ENCODE peak calls at places on chromosomes 1 and 21, in eight cellular contexts. W is Peyer's patch, R is IMR-90, A is gastrocnemius medialis, E is body of pancreas, D is endothelial cell of umbilical vein, O is heart left ventricle, B is adrenal gland. F is an unnamed sample.
A peak's percentile ranks its signal among the peaks of the same experiment; 100 is the strongest.

GRCh38 chr1:50774759-50775351 is 185.2 kb downstream of the FAF1 start:
- DNase-seq in A (no peak), D (peak; percentile 67), E (peak; percentile 27), R (peak; percentile 74), B (peak; percentile 12), O (no peak), W (no peak), F (no peak)

GRCh38 chr1:231677442-231677841 is 50.9 kb downstream of the DISC1 start:
- DNase-seq in A (no peak), D (no peak), W (no peak), E (no peak), O (no peak), R (no peak), B (no peak), F (no peak)

GRCh38 chr1:211910917-211911485 is 80.4 kb upstream of the LPGAT1 start:
- DNase-seq in W (peak; percentile 70), O (no peak), E (no peak), R (peak; percentile 15), D (no peak), B (peak; percentile 21), A (no peak), F (no peak)

GRCh38 chr21:16533692-16534407 is 804.1 kb downstream of the USP25 start:
- DNase-seq in B (no peak), E (no peak), A (peak; percentile 20), W (no peak), O (no peak), D (no peak), R (no peak), F (no peak)

GRCh38 chr21:36589352-36589971 is 109.5 kb upstream of the SIM2 start:
- DNase-seq in E (peak; percentile 68), B (peak; percentile 68), A (peak; percentile 41), R (peak; percentile 27), D (peak; percentile 36), W (no peak), O (no peak), F (no peak)

GRCh38 chr1:229130028-229130668 is 140.8 kb upstream of the RAB4A start:
- DNase-seq in A (peak; percentile 36), R (no peak), O (peak; percentile 56), D (no peak), E (peak; percentile 79), B (no peak), W (peak; percentile 88), F (no peak)

GRCh38 chr1:24963099-24963872 is 33.2 kb upstream of the RUNX3 start:
- DNase-seq in D (no peak), W (peak; percentile 85), A (no peak), E (no peak), O (no peak), B (no peak), R (no peak), F (no peak)

GRCh38 chr21:42239973-42240372 is 21.0 kb downstream of the ABCG1 start:
- DNase-seq in E (no peak), A (no peak), O (no peak), D (no peak), B (no peak), W (no peak), R (no peak), F (no peak)

GRCh38 chr1:19478241-19478780 is 7.0 kb downstream of the CAPZB start:
- DNase-seq in E (no peak), W (no peak), B (no peak), A (no peak), O (no peak), D (no peak), R (no peak), F (no peak)

GRCh38 chr1:2159124-2159523 is 35.4 kb downstream of the FAAP20 start:
- DNase-seq in A (no peak), D (no peak), E (no peak), B (no peak), R (no peak), W (no peak), O (no peak), F (no peak)

GRCh38 chr21:33096426-33096825 is 26.5 kb downstream of the OLIG1 start:
- DNase-seq in W (no peak), O (no peak), A (no peak), D (no peak), R (no peak), B (no peak), E (no peak), F (no peak)

GRCh38 chr21:24045775-24046215 is 1561.5 kb downstream of the MRPL39 start:
- DNase-seq in B (peak; percentile 94), A (peak; percentile 39), D (peak; percentile 98), E (peak; percentile 73), R (peak; percentile 99), O (peak; percentile 55), W (peak; percentile 70), F (peak; percentile 49)

GRCh38 chr1:230328342-230329015 is 97.7 kb downstream of the PGBD5 start:
- DNase-seq in E (no peak), B (no peak), A (no peak), O (no peak), D (no peak), W (no peak), R (no peak), F (no peak)

GRCh38 chr1:232038704-232039103 is 412.1 kb downstream of the DISC1 start:
- DNase-seq in W (no peak), O (peak; percentile 58), R (no peak), B (peak; percentile 11), E (no peak), D (peak; percentile 66), A (no peak), F (no peak)

GRCh38 chr1:235919127-235919796 is 52.6 kb upstream of the LYST start:
- DNase-seq in O (no peak), A (no peak), D (no peak), E (peak; percentile 15), R (no peak), W (no peak), B (no peak), F (no peak)

GRCh38 chr1:225819346-225820192 is 9.6 kb downstream of the EPHX1 start:
- DNase-seq in W (no peak), O (no peak), D (no peak), B (peak; percentile 72), E (no peak), A (no peak), R (no peak), F (peak; percentile 50)

GRCh38 chr1:233479026-233479890 is 134.6 kb upstream of the KCNK1 start:
- DNase-seq in E (no peak), O (no peak), A (no peak), D (no peak), B (no peak), R (no peak), W (no peak), F (no peak)

GRCh38 chr21:38474796-38475195 is 23.5 kb downstream of the ERG start:
- DNase-seq in W (no peak), A (no peak), E (no peak), D (no peak), B (no peak), R (no peak), O (no peak), F (no peak)

GRCh38 chr1:209231476-209232156 is 351.9 kb upstream of the CAMK1G start:
- DNase-seq in A (no peak), O (no peak), E (no peak), B (no peak), D (no peak), R (no peak), W (no peak), F (no peak)

GRCh38 chr1:26169669-26170471 is at the start of gene ZNF593:
- DNase-seq in W (peak; percentile 96), O (peak; percentile 94), E (peak; percentile 94), D (peak; percentile 88), B (peak; percentile 94), A (peak; percentile 91), R (peak; percentile 90), F (peak; percentile 91)
- TF ChIP-seq POLR2A in W (peak; percentile 62), O (peak; percentile 59), E (peak; percentile 85), D (peak; percentile 88), B (peak; percentile 25), A (peak; percentile 85), R (peak; percentile 77), F (peak; percentile 72)

DNA sequence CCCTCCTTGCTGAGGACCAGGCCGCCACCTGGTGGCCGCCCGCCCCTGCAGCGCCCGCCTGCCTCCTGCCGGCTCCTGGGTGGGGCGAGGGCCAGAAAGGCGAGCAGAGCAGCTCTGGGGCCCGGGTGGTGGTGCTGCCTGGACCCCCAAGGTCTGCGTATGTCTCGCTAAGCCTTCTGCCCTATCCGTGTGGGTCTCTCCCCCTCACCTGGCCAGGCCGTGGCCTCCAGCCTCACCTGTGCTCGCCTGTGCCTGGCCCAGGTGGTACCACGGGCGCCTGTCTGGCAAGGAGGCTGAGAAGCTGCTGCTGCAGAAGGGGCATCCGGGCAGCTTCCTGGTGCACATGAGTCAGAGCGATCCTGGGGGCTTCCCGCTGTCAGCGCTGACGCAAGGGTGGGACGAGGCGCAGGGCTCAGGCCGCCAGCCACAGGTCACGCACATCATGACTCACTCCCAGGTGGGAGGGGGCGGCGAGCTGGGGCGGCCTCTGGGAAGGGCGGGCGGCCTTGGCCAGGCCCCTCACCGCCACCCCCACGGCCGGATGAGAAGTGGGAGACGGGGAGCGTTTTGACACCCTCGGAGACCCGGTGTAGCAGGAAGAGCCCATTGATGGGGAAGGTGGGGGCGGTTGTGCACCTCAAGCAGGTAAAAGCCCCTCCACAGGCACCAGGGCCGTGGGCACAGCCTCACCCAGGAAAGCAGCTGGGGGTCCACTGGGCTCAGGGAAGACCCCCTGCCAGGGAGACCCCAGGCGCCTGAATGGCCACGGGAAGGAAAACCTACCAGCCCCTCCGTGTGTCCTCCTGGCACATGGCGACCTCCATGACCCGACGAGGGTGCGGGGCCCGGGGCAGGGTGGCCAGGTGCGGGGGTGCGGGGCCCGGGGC is 9.9 kb downstream of the RNF223 start:
- DNase-seq in A (peak; percentile 43), E (peak; percentile 68), W (peak; percentile 85), O (peak; percentile 52), R (peak; percentile 94), D (peak; percentile 82), B (peak; percentile 56), F (peak; percentile 60)
- H3K4me3 ChIP-seq in A (no peak overlapping the region), E (no peak overlapping the region), W (no peak overlapping the region), O (no peak overlapping the region), R (no peak overlapping the region), D (no peak overlapping the region), B (no peak overlapping the region), F (no peak overlapping the region)

GRCh38 chr1:11802973-11803885 is 2.5 kb downstream of the MTHFR start:
- DNase-seq in W (peak; percentile 95), O (peak; percentile 97), E (peak; percentile 88), R (peak; percentile 97), A (peak; percentile 91), D (peak; percentile 97), B (peak; percentile 97), F (peak; percentile 95)
- TF ChIP-seq POLR2A in W (peak; percentile 13), O (peak; percentile 87), E (peak; percentile 32), R (peak; percentile 68), A (peak; percentile 80), D (peak; percentile 37), B (peak; percentile 6), F (peak; percentile 66)

GRCh38 chr1:173195596-173196088 is 11.5 kb downstream of the TNFSF4 start:
- DNase-seq in O (no peak), R (no peak), B (no peak), E (no peak), A (no peak), D (no peak), W (peak; percentile 47), F (no peak)

GRCh38 chr1:173191011-173191410 is 16.1 kb downstream of the TNFSF4 start:
- DNase-seq in A (no peak), O (no peak), W (no peak), R (no peak), B (no peak), D (peak; percentile 72), E (no peak), F (no peak)

GRCh38 chr1:173187838-173188237 is 19.3 kb downstream of the TNFSF4 start:
- DNase-seq in W (no peak), R (no peak), B (no peak), A (no peak), E (no peak), O (no peak), D (no peak), F (no peak)

GRCh38 chr1:173193639-173194038 is 13.5 kb downstream of the TNFSF4 start:
- DNase-seq in O (no peak), D (peak; percentile 83), R (peak; percentile 47), E (peak; percentile 30), A (no peak), B (no peak), W (no peak), F (no peak)

GRCh38 chr1:173190101-173190895 is 16.8 kb downstream of the TNFSF4 start:
- DNase-seq in D (peak; percentile 99), W (peak; percentile 74), A (peak; percentile 68), R (peak; percentile 62), E (peak; percentile 93), B (peak; percentile 90), O (peak; percentile 84), F (peak; percentile 45)
- H3K4me3 ChIP-seq in D (no peak overlapping the region), W (no peak overlapping the region), A (no peak overlapping the region), R (no peak overlapping the region), E (no peak overlapping the region), B (no peak overlapping the region), O (no peak overlapping the region), F (no peak overlapping the region)